ENCODE peak calls at places on chromosomes 7 and 10, in four cellular contexts. T is GM12891, O is GM12878, V is K562. D is an unnamed sample.

GRCh38 chr7:121016976-121017375 is 28.5 kb downstream of the CPED1 start:
- DNase-seq in V (no peak), O (no peak), T (no peak), D (no peak)

GRCh38 chr7:149707448-149707886 is 65.9 kb downstream of the ZNF467 start:
- DNase-seq in V (peak; percentile 33), T (no peak), O (no peak), D (no peak)

GRCh38 chr10:83352588-83352987 is 786.7 kb upstream of the GHITM start:
- DNase-seq in V (no peak), O (no peak), T (no peak), D (no peak)

GRCh38 chr10:99329238-99329890 is at the start of gene CNNM1:
- DNase-seq in V (no peak), T (peak; percentile 19), O (no peak), D (no peak)

GRCh38 chr10:132848306-132848705 is 62.4 kb upstream of the NKX6-2 start:
- DNase-seq in T (no peak), O (no peak), V (peak; percentile 9), D (peak; percentile 8)

GRCh38 chr10:6581750-6582697 is 1.9 kb upstream of the PRKCQ start:
- DNase-seq in T (no peak), O (no peak), V (peak; percentile 77), D (no peak)

GRCh38 chr10:61899997-61900828 is 1.3 kb upstream of the ARID5B start:
- DNase-seq in T (no peak), V (peak; percentile 77), O (peak; percentile 64), D (peak; percentile 69)

GRCh38 chr7:27771111-27771510 is 31.1 kb downstream of the TAX1BP1 start:
- DNase-seq in T (no peak), V (no peak), O (no peak), D (no peak)

GRCh38 chr10:75234683-75235374 is 928 bp downstream of the COMTD1 start:
- DNase-seq in O (no peak), T (no peak), V (peak; percentile 68), D (no peak)

GRCh38 chr7:93566876-93567275 is 7.6 kb downstream of the CALCR start:
- DNase-seq in O (no peak), V (no peak), T (no peak), D (no peak)

GRCh38 chr7:30975257-30975899 is 11.6 kb downstream of the GHRHR start:
- DNase-seq in O (no peak), V (no peak), T (no peak), D (no peak)

GRCh38 chr7:158228986-158229385 is 358.6 kb downstream of the PTPRN2 start:
- DNase-seq in T (no peak), V (peak; percentile 10), O (no peak), D (no peak)

GRCh38 chr7:25255603-25256320 is 27.5 kb upstream of the NPVF start:
- DNase-seq in T (no peak), V (no peak), O (no peak), D (no peak)

GRCh38 chr7:148191391-148192076 is 399.0 kb upstream of the C7orf33 start:
- DNase-seq in O (no peak), T (no peak), V (peak; percentile 4), D (no peak)

GRCh38 chr10:132276179-132276675 is 31.5 kb downstream of the STK32C start:
- DNase-seq in O (no peak), T (no peak), V (no peak), D (no peak)

GRCh38 chr7:116356333-116356965 is 143.1 kb upstream of the CAV2 start:
- DNase-seq in T (no peak), O (no peak), V (no peak), D (no peak)

GRCh38 chr7:116356979-116357378 is 142.6 kb upstream of the CAV2 start:
- DNase-seq in T (no peak), O (no peak), V (no peak), D (no peak)

GRCh38 chr7:50707607-50708006 is 75.1 kb downstream of the GRB10 start:
- DNase-seq in T (no peak), V (no peak), O (no peak), D (no peak)

GRCh38 chr10:128922619-128923018 is 544.4 kb upstream of the MGMT start:
- DNase-seq in O (no peak), T (no peak), V (no peak), D (no peak)

GRCh38 chr10:71395621-71396020 is 1.1 kb upstream of the CDH23 start:
- DNase-seq in T (no peak), V (no peak), O (no peak), D (no peak)

GRCh38 chr10:131972474-131973071 is 9.2 kb downstream of the BNIP3 start:
- DNase-seq in O (no peak), T (no peak), V (peak; percentile 54), D (no peak)

GRCh38 chr10:62915192-62915591 is 99.0 kb upstream of the EGR2 start:
- DNase-seq in V (no peak), O (no peak), T (no peak), D (no peak)

GRCh38 chr7:155282671-155283070 is 15.0 kb upstream of the INSIG1 start:
- DNase-seq in O (no peak), T (no peak), V (no peak), D (no peak)

GRCh38 chr7:4783292-4783652 is 7.8 kb downstream of the AP5Z1 start:
- DNase-seq in O (no peak), T (no peak), V (no peak), D (no peak)

GRCh38 chr10:5486852-5487235 is 12.5 kb downstream of the CALML5 start:
- DNase-seq in T (no peak), V (peak; percentile 75), O (no peak), D (no peak)

GRCh38 chr10:121302541-121303180 is 295.6 kb downstream of the FGFR2 start:
- DNase-seq in T (no peak), O (no peak), V (no peak), D (no peak)

GRCh38 chr10:80408198-80409085 is at the start of gene PRXL2A:
- DNase-seq in T (peak; percentile 95), O (no peak), V (peak; percentile 40), D (no peak)

GRCh38 chr10:116698364-116698763 is 44.0 kb downstream of the HSPA12A start:
- DNase-seq in V (no peak), T (no peak), O (no peak), D (no peak)

GRCh38 chr10:132700168-132701098 is 85.5 kb downstream of the NKX6-2 start:
- DNase-seq in O (no peak), T (no peak), V (no peak), D (no peak)

GRCh38 chr10:125691160-125691981 is 8.4 kb upstream of the TEX36 start:
- DNase-seq in V (no peak), T (no peak), O (no peak), D (no peak)

GRCh38 chr7:4178416-4178815 is 503.7 kb upstream of the FOXK1 start:
- DNase-seq in V (no peak), T (no peak), O (no peak), D (no peak)

GRCh38 chr7:1843271-1843861 is 173.3 kb downstream of the ELFN1 start:
- DNase-seq in T (no peak), O (no peak), V (no peak), D (no peak)

GRCh38 chr7:46754135-46754730 is 827.7 kb downstream of the TNS3 start:
- DNase-seq in V (no peak), T (no peak), O (no peak), D (no peak)

GRCh38 chr10:102935510-102935909 is 17.4 kb downstream of the CNNM2 start:
- DNase-seq in T (no peak), V (no peak), O (no peak), D (no peak)
- TF ChIP-seq SPI1 in T (no peak), V (no peak), O (no peak), D (no peak)

GRCh38 chr7:69764071-69764470 is 165.8 kb downstream of the AUTS2 start:
- DNase-seq in O (no peak), V (no peak), T (no peak), D (no peak)
- TF ChIP-seq SPI1 in O (no peak), V (no peak), T (no peak), D (no peak)

DNA sequence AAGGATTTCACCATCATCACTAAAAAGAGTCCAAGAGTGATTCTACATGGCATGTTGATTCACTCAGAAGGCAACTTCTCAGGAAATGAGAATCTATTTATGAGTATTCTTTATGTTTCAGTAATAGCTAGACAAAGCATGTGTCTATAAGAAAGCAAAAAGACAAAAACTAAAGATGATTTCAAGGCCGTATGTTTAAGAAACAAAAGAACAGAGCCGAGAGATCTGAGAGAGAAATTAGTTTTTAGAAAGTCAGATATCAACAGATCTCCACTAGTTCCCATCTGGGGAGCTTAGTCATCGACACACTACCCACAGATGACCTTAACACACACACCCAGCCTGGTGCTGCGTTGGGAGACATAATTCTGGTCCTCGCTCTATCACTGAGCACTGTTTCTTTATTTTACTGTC is 21.0 kb downstream of the PIP4K2A start:
- DNase-seq in T (no peak), V (peak; percentile 82), O (no peak), D (no peak)
- TF ChIP-seq SPI1 in T (no peak), V (no peak), O (no peak), D (no peak)

GRCh38 chr7:150736864-150737263 is 354 bp upstream of the GIMAP5 start:
- DNase-seq in T (no peak), O (no peak), V (no peak), D (no peak)

GRCh38 chr7:150739045-150739432 is 1.8 kb downstream of the GIMAP5 start:
- DNase-seq in T (no peak), V (no peak), O (no peak), D (no peak)

GRCh38 chr7:150740053-150740452 is 2.8 kb downstream of the GIMAP5 start:
- DNase-seq in V (no peak), O (no peak), T (no peak), D (peak; percentile 26)

GRCh38 chr7:150737265-150738055 is at the start of gene GIMAP5:
- DNase-seq in O (no peak), T (no peak), V (no peak), D (peak; percentile 16)

DNA sequence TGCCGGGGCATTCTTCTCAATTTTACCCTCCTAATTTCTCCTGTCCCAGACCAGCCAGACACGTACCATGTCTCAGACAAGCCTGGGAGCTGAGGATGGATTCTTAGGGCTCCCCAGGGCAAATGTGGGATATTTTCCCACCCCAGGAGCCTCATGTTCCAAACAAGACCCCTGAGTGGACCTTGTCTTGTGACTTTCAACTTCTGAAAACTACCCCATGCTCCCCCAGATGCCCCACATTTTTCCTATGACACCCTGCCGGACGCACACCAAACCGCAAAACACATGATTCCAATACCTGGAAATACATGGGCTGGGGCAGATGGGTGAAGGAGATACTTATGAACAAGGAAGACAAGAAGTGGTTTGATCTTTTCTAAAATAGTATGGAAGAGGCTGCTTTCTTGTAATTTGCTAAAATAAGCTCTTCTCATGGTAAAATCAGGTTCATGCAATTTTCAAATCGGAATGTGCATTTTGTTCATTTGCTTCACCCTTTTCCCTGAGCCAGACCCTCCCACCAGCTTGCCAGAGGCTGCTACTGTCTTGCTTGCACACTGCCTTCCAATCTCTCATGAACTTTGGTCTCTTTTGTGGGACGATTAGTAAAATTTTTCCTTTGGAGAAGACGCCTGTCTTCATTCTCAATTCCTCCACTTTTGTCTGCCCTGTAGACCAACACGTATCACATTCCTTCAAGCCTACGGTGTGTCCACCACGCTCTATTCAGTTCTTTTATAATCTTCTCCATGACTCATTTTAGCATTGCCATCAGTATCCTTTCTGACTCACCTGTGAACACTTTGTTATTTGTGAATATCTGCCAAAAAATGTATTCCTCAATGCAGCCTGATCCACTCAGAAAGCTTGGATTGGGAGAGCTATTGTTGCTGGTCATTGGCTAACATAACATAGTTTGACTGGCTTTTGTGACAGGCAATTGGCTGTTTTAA is 1.1 kb downstream of the GIMAP5 start:
- DNase-seq in O (no peak), T (no peak), V (no peak), D (no peak)
- TF ChIP-seq SPI1 in O (no peak), T (no peak), V (no peak), D (no peak)